ENCODE peak calls at places on chromosome 16, in five cellular contexts. One of them, this sample, is unnamed.

GRCh38 chr16:74029122-74029805 is 267.4 kb upstream of the PSMD7 start:
- DNase-seq in fibroblast of pulmonary artery: no peak
- DNase-seq in Calu3: no peak
- DNase-seq in left ventricle myocardium inferior: no peak
- DNase-seq in type B pancreatic cell: no peak
- DNase-seq in this sample: no peak

GRCh38 chr16:4564661-4565267 is 8.6 kb downstream of the C16orf96 start:
- DNase-seq in fibroblast of pulmonary artery: no peak
- DNase-seq in Calu3: no peak
- DNase-seq in left ventricle myocardium inferior: no peak
- DNase-seq in type B pancreatic cell: no peak
- DNase-seq in this sample: no peak

GRCh38 chr16:69404275-69404805 is 18.5 kb upstream of the TERF2 start:
- DNase-seq in fibroblast of pulmonary artery: peak
- DNase-seq in Calu3: no peak
- DNase-seq in left ventricle myocardium inferior: no peak
- DNase-seq in type B pancreatic cell: no peak
- DNase-seq in this sample: no peak

GRCh38 chr16:5188318-5189025 is 90.9 kb upstream of the EEF2KMT start:
- DNase-seq in fibroblast of pulmonary artery: no peak
- DNase-seq in Calu3: no peak
- DNase-seq in left ventricle myocardium inferior: no peak
- DNase-seq in type B pancreatic cell: no peak
- DNase-seq in this sample: no peak

GRCh38 chr16:69890114-69890890 is 60.8 kb upstream of the CLEC18A start:
- DNase-seq in fibroblast of pulmonary artery: peak
- DNase-seq in Calu3: no peak
- DNase-seq in left ventricle myocardium inferior: peak
- DNase-seq in type B pancreatic cell: peak
- DNase-seq in this sample: no peak

GRCh38 chr16:22077700-22078313 is 14.5 kb upstream of the VWA3A start:
- DNase-seq in fibroblast of pulmonary artery: peak
- DNase-seq in Calu3: peak
- DNase-seq in left ventricle myocardium inferior: peak
- DNase-seq in type B pancreatic cell: no peak
- DNase-seq in this sample: peak

GRCh38 chr16:14354561-14355351 is 275.3 kb downstream of the PARN start:
- DNase-seq in fibroblast of pulmonary artery: peak
- DNase-seq in Calu3: no peak
- DNase-seq in left ventricle myocardium inferior: no peak
- DNase-seq in type B pancreatic cell: no peak
- DNase-seq in this sample: peak

GRCh38 chr16:69417537-69418199 is 6.8 kb upstream of the CYB5B start:
- DNase-seq in fibroblast of pulmonary artery: peak
- DNase-seq in Calu3: no peak
- DNase-seq in left ventricle myocardium inferior: no peak
- DNase-seq in type B pancreatic cell: no peak
- DNase-seq in this sample: no peak

GRCh38 chr16:69311533-69312388 is 611 bp downstream of the VPS4A start:
- DNase-seq in fibroblast of pulmonary artery: peak
- DNase-seq in Calu3: peak
- DNase-seq in left ventricle myocardium inferior: no peak
- DNase-seq in type B pancreatic cell: no peak
- DNase-seq in this sample: peak

GRCh38 chr16:31112711-31113419 is 4.6 kb upstream of the KAT8 start:
- DNase-seq in fibroblast of pulmonary artery: no peak
- DNase-seq in Calu3: no peak
- DNase-seq in left ventricle myocardium inferior: no peak
- DNase-seq in type B pancreatic cell: no peak
- DNase-seq in this sample: no peak

GRCh38 chr16:77327717-77328116 is 107.1 kb downstream of the ADAMTS18 start:
- DNase-seq in fibroblast of pulmonary artery: no peak
- DNase-seq in Calu3: no peak
- DNase-seq in left ventricle myocardium inferior: no peak
- DNase-seq in type B pancreatic cell: no peak
- DNase-seq in this sample: peak

GRCh38 chr16:66342294-66342900 is 24.1 kb upstream of the CDH5 start:
- DNase-seq in fibroblast of pulmonary artery: peak
- DNase-seq in Calu3: peak
- DNase-seq in left ventricle myocardium inferior: no peak
- DNase-seq in type B pancreatic cell: no peak
- DNase-seq in this sample: peak

GRCh38 chr16:66277311-66278070 is 89.0 kb upstream of the CDH5 start:
- DNase-seq in fibroblast of pulmonary artery: no peak
- DNase-seq in Calu3: no peak
- DNase-seq in left ventricle myocardium inferior: no peak
- DNase-seq in type B pancreatic cell: peak
- DNase-seq in this sample: no peak

GRCh38 chr16:86951831-86952598 is 365.2 kb downstream of the C16orf95 start:
- DNase-seq in fibroblast of pulmonary artery: peak
- DNase-seq in Calu3: no peak
- DNase-seq in left ventricle myocardium inferior: peak
- DNase-seq in type B pancreatic cell: no peak
- DNase-seq in this sample: no peak

GRCh38 chr16:55142405-55142804 is 181.6 kb upstream of the IRX6 start:
- DNase-seq in fibroblast of pulmonary artery: no peak
- DNase-seq in Calu3: no peak
- DNase-seq in left ventricle myocardium inferior: no peak
- DNase-seq in type B pancreatic cell: no peak
- DNase-seq in this sample: no peak

GRCh38 chr16:72744064-72744793 is 303.7 kb downstream of the ZFHX3 start:
- DNase-seq in fibroblast of pulmonary artery: no peak
- DNase-seq in Calu3: no peak
- DNase-seq in left ventricle myocardium inferior: no peak
- DNase-seq in type B pancreatic cell: no peak
- DNase-seq in this sample: no peak

GRCh38 chr16:81515721-81516120 is 71.1 kb downstream of the CMIP start:
- DNase-seq in fibroblast of pulmonary artery: no peak
- DNase-seq in Calu3: no peak
- DNase-seq in left ventricle myocardium inferior: no peak
- DNase-seq in type B pancreatic cell: no peak
- DNase-seq in this sample: no peak

GRCh38 chr16:2386990-2387389 is 42.3 kb upstream of the CCNF start:
- DNase-seq in fibroblast of pulmonary artery: no peak
- DNase-seq in Calu3: no peak
- DNase-seq in left ventricle myocardium inferior: no peak
- DNase-seq in type B pancreatic cell: no peak
- DNase-seq in this sample: no peak
- TF ChIP-seq CTCF in fibroblast of pulmonary artery: peak
- TF ChIP-seq CTCF in Calu3: peak
- TF ChIP-seq CTCF in left ventricle myocardium inferior: no peak
- TF ChIP-seq CTCF in type B pancreatic cell: peak
- TF ChIP-seq CTCF in this sample: no peak

GRCh38 chr16:10877472-10877946 is 507 bp downstream of the CIITA start:
- DNase-seq in fibroblast of pulmonary artery: no peak
- DNase-seq in Calu3: no peak
- DNase-seq in left ventricle myocardium inferior: no peak
- DNase-seq in type B pancreatic cell: no peak
- DNase-seq in this sample: no peak
- TF ChIP-seq CTCF in fibroblast of pulmonary artery: no peak
- TF ChIP-seq CTCF in Calu3: no peak
- TF ChIP-seq CTCF in left ventricle myocardium inferior: no peak
- TF ChIP-seq CTCF in type B pancreatic cell: no peak
- TF ChIP-seq CTCF in this sample: no peak

GRCh38 chr16:10635367-10636021 is 55.1 kb upstream of the EMP2 start:
- DNase-seq in fibroblast of pulmonary artery: no peak
- DNase-seq in Calu3: no peak
- DNase-seq in left ventricle myocardium inferior: no peak
- DNase-seq in type B pancreatic cell: no peak
- DNase-seq in this sample: no peak

GRCh38 chr16:10625595-10626357 is 45.4 kb upstream of the EMP2 start:
- DNase-seq in fibroblast of pulmonary artery: no peak
- DNase-seq in Calu3: no peak
- DNase-seq in left ventricle myocardium inferior: no peak
- DNase-seq in type B pancreatic cell: no peak
- DNase-seq in this sample: no peak

GRCh38 chr16:10624527-10624926 is 44.1 kb upstream of the EMP2 start:
- DNase-seq in fibroblast of pulmonary artery: no peak
- DNase-seq in Calu3: peak
- DNase-seq in left ventricle myocardium inferior: no peak
- DNase-seq in type B pancreatic cell: no peak
- DNase-seq in this sample: no peak

DNA sequence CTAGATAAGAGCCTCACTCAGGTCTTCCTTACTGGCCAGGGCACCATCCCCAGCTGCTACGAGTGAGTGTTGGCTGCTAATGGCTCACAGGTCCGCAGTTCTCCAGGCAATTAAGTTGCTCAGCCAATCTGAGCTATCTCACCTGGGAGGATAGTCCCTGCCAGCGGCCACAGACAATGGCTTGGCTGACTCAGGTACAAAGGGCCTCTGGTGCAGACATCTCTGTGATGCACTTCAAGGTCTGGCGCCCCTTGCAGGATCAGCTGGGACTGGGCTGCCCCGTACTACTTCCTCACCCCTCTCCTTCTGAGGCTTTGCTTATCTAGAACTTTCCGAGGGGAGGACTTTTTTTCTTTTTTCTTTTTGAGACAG is 49.2 kb upstream of the EMP2 start:
- DNase-seq in fibroblast of pulmonary artery: no peak
- DNase-seq in Calu3: no peak
- DNase-seq in left ventricle myocardium inferior: no peak
- DNase-seq in type B pancreatic cell: no peak
- DNase-seq in this sample: no peak
- TF ChIP-seq CTCF in fibroblast of pulmonary artery: no peak
- TF ChIP-seq CTCF in Calu3: no peak
- TF ChIP-seq CTCF in left ventricle myocardium inferior: no peak
- TF ChIP-seq CTCF in type B pancreatic cell: no peak
- TF ChIP-seq CTCF in this sample: no peak

DNA sequence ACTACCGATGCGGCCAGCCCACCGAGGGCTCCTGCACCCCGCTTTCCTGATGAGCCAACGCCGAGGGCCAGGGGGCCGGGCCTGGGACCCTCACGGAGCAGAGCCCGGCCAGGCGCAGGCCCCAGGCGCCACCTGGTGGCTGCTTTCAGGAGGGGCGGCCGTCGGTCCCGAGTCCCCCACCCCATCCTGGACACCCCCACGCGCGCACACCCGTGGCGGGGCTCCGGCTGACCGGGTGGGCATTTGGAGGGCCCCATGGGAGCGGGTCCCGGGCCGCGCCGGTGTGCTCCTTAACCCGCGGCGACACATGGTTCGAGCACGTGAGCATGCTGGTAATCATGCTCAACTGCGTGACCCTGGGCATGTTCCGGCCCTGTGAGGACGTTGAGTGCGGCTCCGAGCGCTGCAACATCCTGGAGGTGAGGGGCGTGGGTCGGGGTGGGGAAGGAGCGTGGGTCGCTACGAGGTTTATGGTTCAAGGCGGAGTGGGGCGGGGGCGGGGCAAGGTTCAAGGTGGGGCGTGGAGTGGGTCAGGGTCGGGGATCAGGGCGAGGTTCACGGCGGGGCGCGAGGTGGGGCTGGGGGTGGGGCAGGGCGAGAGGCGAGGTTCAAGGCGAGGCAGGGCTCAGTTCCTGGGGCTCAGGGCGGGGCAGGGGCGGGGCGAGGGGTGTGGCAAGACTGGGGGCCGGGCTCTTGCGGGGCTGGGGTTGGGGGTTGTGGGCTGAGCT is 30.2 kb downstream of the TPSG1 start:
- DNase-seq in fibroblast of pulmonary artery: no peak
- DNase-seq in Calu3: peak
- DNase-seq in left ventricle myocardium inferior: no peak
- DNase-seq in type B pancreatic cell: no peak
- DNase-seq in this sample: peak
- TF ChIP-seq CTCF in fibroblast of pulmonary artery: peak
- TF ChIP-seq CTCF in Calu3: peak
- TF ChIP-seq CTCF in left ventricle myocardium inferior: peak
- TF ChIP-seq CTCF in type B pancreatic cell: peak
- TF ChIP-seq CTCF in this sample: peak

GRCh38 chr16:79598341-79599181 is 2.0 kb downstream of the MAF start:
- DNase-seq in fibroblast of pulmonary artery: peak
- DNase-seq in Calu3: peak
- DNase-seq in left ventricle myocardium inferior: peak
- DNase-seq in type B pancreatic cell: peak
- DNase-seq in this sample: no peak
- TF ChIP-seq CTCF in fibroblast of pulmonary artery: no peak
- TF ChIP-seq CTCF in Calu3: no peak
- TF ChIP-seq CTCF in left ventricle myocardium inferior: peak
- TF ChIP-seq CTCF in type B pancreatic cell: peak
- TF ChIP-seq CTCF in this sample: no peak

DNA sequence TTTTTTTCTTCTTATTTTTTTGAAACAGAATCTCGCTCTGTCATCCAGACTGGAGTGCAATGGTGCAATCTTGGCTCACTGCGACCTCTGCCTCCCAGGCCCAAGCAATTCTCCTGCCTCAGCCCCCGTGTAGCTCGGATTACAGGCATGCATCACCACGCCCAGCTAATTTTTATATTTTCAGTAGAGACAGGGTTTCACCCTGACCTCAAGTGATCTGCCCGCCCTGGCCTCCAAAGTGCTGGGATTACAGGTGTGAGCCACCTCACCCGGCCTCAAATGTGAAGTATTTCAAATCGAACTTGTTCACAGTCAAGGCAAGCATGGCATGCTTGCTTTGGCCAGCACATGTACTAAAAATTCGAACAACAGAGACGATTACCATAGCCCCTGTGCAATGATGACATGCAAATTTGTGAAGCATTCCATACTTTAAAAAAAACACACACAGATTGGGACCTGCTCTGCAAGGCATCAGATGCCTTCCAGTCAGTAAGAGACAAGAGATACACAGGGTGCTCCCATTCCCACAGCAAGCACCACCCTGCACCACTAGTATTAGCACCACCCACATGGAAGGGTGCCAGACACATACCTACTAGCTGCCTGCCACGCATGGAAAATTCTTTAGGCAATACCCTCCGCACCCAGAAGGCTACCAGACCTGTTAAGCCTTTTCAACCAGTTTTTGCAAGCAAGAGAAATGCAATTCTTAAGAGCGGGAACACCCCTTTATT is 47.2 kb downstream of the ANKRD11 start:
- DNase-seq in fibroblast of pulmonary artery: peak
- DNase-seq in Calu3: peak
- DNase-seq in left ventricle myocardium inferior: no peak
- DNase-seq in type B pancreatic cell: no peak
- DNase-seq in this sample: no peak
- TF ChIP-seq CTCF in fibroblast of pulmonary artery: no peak
- TF ChIP-seq CTCF in Calu3: no peak
- TF ChIP-seq CTCF in left ventricle myocardium inferior: no peak
- TF ChIP-seq CTCF in type B pancreatic cell: no peak
- TF ChIP-seq CTCF in this sample: no peak

GRCh38 chr16:11871193-11871592 is 19.9 kb upstream of the RSL1D1 start:
- DNase-seq in fibroblast of pulmonary artery: peak
- DNase-seq in Calu3: no peak
- DNase-seq in left ventricle myocardium inferior: no peak
- DNase-seq in type B pancreatic cell: no peak
- DNase-seq in this sample: no peak
- TF ChIP-seq CTCF in fibroblast of pulmonary artery: peak
- TF ChIP-seq CTCF in Calu3: no peak
- TF ChIP-seq CTCF in left ventricle myocardium inferior: peak
- TF ChIP-seq CTCF in type B pancreatic cell: peak
- TF ChIP-seq CTCF in this sample: no peak

GRCh38 chr16:25111403-25112166 is at the start of gene LCMT1:
- DNase-seq in fibroblast of pulmonary artery: peak
- DNase-seq in Calu3: peak
- DNase-seq in left ventricle myocardium inferior: peak
- DNase-seq in type B pancreatic cell: peak
- DNase-seq in this sample: peak
- TF ChIP-seq CTCF in fibroblast of pulmonary artery: no peak
- TF ChIP-seq CTCF in Calu3: no peak
- TF ChIP-seq CTCF in left ventricle myocardium inferior: peak
- TF ChIP-seq CTCF in type B pancreatic cell: no peak
- TF ChIP-seq CTCF in this sample: no peak